ENCODE peak calls at places on chromosomes 7 and 10, in five cellular contexts. W, A, M, C and B are unnamed samples. For H3K4me1, the result is how much of the 10 kb centered on the place peaks cover.

GRCh38 chr10:88478256-88478655 is 104.9 kb downstream of the RNLS start:
- DNase-seq in M (no peak), W (no peak), C (no peak), A (no peak), B (no peak)

GRCh38 chr7:29564455-29565185 is 985 bp downstream of the PRR15 start:
- DNase-seq in A (no peak), W (peak), M (peak), C (peak), B (no peak)

GRCh38 chr7:120583835-120584586 is 273.9 kb downstream of the TSPAN12 start:
- DNase-seq in M (peak), C (no peak), A (no peak), W (peak), B (no peak)

GRCh38 chr10:102230264-102230860 is 4.3 kb downstream of the ELOVL3 start:
- DNase-seq in A (no peak), M (peak), W (peak), C (peak), B (no peak)

GRCh38 chr7:137642467-137642866 is 204.3 kb downstream of the DGKI start:
- DNase-seq in M (peak), W (no peak), C (no peak), A (no peak), B (no peak)

GRCh38 chr10:45008524-45009161 is 7.9 kb downstream of the ZNF22 start:
- DNase-seq in W (peak), A (peak), M (peak), C (peak), B (no peak)

GRCh38 chr7:119720541-119720940 is 552.4 kb upstream of the KCND2 start:
- DNase-seq in A (no peak), C (no peak), M (peak), W (peak), B (no peak)

GRCh38 chr10:75596930-75597629 is 165.7 kb downstream of the LRMDA start:
- DNase-seq in C (no peak), M (no peak), W (no peak), A (no peak), B (no peak)

GRCh38 chr7:610531-611280 is 91.1 kb upstream of the PDGFA start:
- DNase-seq in C (peak), A (no peak), M (peak), W (no peak), B (no peak)

DNA sequence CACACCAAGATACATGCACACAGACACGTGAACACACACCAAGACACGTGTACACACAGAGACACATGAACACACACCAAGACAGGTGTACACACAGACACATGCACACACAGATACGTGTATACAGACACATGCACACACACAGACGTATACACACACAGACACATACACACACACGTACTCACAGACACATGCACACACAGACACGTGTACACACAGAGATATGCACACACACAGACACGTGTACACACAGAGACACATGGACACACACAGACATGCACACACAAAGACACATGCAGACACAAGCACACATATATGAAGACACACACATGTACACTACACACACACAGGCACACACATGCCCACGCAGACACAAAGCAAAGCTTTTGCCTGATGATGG is 134.6 kb downstream of the TCERG1L start:
- DNase-seq in C (no peak), A (no peak), W (no peak), M (no peak), B (no peak)
- H3K4me1 ChIP-seq in C (under half), A (under half), W (under half), M (under half), B (under half)

GRCh38 chr7:139656387-139656786 is 121.4 kb downstream of the HIPK2 start:
- DNase-seq in M (no peak), A (no peak), C (no peak), W (no peak), B (no peak)
- H3K4me1 ChIP-seq in M (under half), A (under half), C (under half), W (under half), B (under half)

DNA sequence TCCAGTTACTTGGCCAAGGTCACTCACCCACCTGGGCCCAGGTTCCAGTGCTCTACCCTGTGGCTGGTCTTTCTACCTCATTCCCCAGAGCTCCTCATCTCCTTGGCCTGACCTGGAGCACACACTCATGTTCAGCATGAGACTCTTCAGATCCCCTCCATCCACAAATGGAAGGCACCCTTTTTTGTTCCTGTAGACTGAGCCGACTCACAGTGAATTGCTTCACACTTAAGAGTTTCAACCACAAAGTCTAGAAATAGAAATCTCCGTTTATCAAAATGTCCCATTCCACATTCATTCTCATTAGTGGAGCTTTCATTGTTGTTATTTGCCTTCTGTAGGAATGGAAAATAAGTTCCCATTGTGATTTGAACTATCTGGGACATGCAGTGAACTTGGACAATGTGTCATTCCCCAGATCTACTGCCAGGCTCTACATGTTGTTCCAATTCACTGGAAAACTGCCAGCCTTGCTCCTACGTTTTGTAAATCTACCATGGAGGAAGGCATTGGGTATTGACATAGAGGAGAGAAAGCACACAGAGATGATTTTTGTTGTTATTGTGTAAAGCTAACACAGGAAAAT is 125.3 kb upstream of the CELF2 start:
- DNase-seq in C (no peak), A (no peak), M (peak), W (no peak), B (no peak)
- H3K4me1 ChIP-seq in C (under half), A (under half), M (under half), W (under half), B (under half)

DNA sequence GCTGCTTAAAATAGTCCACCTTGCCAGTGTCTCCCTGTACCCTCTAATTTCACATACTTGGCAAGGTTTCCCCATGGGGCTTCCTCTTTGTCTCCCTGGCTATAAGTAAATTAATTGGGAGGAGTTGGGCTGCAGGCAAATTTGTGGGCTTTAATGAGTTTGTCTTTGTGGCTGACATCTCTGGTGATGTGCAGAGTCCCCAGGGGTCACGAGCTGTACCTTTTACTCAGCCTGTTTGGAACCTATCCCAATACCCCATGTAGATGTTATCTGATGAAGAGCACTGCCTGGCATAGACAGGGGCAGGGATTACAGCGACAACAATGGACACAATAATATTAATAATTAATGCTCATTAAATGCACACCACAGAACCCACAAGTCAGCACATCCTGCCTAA is 132.5 kb downstream of the SLIT1 start:
- DNase-seq in C (no peak), W (no peak), M (no peak), A (no peak), B (no peak)
- H3K4me1 ChIP-seq in C (under half), W (under half), M (under half), A (under half), B (under half)

DNA sequence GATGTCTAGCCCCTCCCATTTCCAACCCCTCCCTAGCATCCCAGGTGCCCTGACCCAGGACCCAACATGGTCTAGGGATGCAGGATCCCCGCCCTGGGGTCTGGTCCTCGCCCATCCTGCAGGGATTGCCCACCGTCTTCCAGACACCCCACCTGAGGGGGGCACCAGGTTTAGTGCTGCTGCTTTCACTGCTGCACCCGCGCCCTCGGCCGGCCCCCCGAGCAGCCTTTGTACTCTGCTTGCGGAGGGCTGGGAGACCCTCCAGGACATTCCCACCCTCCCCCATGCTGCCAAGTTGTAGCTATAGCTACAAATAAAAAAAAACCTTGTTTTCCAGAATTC is 9.6 kb downstream of the ZYX start:
- DNase-seq in M (no peak), C (peak), A (no peak), W (no peak), B (no peak)
- H3K4me1 ChIP-seq in M (under half), C (under half), A (under half), W (under half), B (under half)

DNA sequence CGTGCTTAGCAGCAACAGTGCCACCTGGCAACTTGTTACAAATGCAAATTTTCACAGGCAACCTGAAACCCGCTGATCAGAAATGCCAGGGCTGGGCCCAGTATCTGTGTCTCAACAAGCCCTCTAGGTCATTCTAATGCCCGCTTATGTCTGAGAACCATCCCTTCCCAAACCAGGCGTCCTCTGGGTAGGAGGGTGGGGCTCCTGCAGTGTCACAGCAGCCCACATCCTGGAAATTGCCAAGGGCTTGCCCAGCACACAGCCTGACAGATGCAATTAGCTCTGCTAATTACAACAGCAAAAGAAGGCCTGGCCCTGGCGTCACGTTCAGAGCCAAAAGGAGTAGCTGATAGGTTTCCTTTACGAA is 15.9 kb downstream of the ITPRIP start:
- DNase-seq in A (no peak), M (no peak), C (peak), W (no peak), B (no peak)
- H3K4me1 ChIP-seq in A (under half), M (under half), C (under half), W (under half), B (half or more)

DNA sequence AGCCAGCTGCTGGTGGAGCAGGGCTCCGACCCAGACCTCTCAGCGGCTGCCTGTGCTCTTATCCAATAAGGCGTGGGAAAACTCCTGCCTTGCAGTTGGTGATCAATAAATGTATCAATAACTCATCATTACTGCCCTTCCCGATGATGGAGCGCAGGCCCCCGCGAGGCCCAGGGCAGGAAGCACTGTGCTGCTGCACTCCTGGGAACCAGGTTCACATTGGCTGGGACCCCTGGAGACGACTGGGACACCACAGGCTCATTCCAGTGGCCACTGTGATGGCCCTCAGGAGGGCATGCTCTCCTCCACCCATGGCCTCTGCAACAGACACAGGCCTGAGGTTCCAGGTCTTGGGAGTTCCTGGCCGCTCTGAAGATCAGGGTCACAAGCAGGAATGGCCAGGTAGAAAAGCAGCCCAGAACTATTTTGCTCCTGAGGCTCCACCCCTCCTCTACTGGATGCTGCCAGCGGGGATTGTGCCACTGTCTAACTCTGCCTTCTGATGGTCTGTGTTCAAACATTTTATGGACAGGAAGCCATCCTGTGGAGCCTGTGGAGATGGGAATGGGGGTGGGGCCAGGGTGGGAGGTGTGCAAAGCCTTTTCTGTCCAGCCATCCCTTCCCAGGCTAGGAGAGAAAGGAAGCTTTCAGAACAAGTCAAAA is 287.4 kb upstream of the ZMIZ1 start:
- DNase-seq in A (no peak), M (no peak), W (no peak), C (peak), B (no peak)
- H3K4me1 ChIP-seq in A (under half), M (under half), W (under half), C (under half), B (under half)